ENCODE peak calls at places on chromosome 18, in nine cellular contexts. C, G, V, D, S, J, I, N and W are unnamed samples.

GRCh38 chr18:79510046-79510685 is 114.4 kb downstream of the NFATC1 start:
- DNase-seq in N (no peak), D (no peak), G (no peak), V (no peak), J (peak), C (no peak), S (no peak), I (no peak), W (no peak)

GRCh38 chr18:10953672-10954071 is 195.7 kb downstream of the PIEZO2 start:
- DNase-seq in I (no peak), C (no peak), D (no peak), N (no peak), J (no peak), G (no peak), V (no peak), S (no peak), W (no peak)

GRCh38 chr18:78403371-78403770 is 576.2 kb upstream of the SALL3 start:
- DNase-seq in G (no peak), I (no peak), S (no peak), N (no peak), C (no peak), J (no peak), V (no peak), D (no peak), W (no peak)

GRCh38 chr18:48543228-48543627 is 4.4 kb downstream of the CTIF start:
- DNase-seq in J (no peak), I (no peak), C (no peak), G (no peak), D (peak), N (peak), V (peak), S (peak), W (peak)

GRCh38 chr18:28766027-28766426 is 589.1 kb upstream of the CDH2 start:
- DNase-seq in S (peak), C (peak), G (no peak), V (no peak), J (no peak), D (no peak), N (no peak), I (no peak), W (no peak)

GRCh38 chr18:23277399-23277798 is 142.1 kb downstream of the CABLES1 start:
- DNase-seq in J (no peak), N (no peak), S (no peak), I (no peak), G (no peak), D (no peak), V (no peak), C (no peak), W (no peak)

GRCh38 chr18:56890632-56891031 is 239.5 kb downstream of the WDR7 start:
- DNase-seq in J (no peak), V (no peak), D (no peak), C (peak), S (peak), I (no peak), N (no peak), G (peak), W (no peak)

GRCh38 chr18:75208055-75208835 is 694 bp downstream of the PTGR3 start:
- DNase-seq in N (peak), G (peak), D (peak), S (peak), I (peak), C (peak), J (no peak), V (peak), W (peak)

GRCh38 chr18:72672364-72673151 is 128.4 kb upstream of the CBLN2 start:
- DNase-seq in N (no peak), C (peak), G (peak), V (no peak), I (no peak), S (peak), J (no peak), D (peak), W (no peak)

GRCh38 chr18:1917546-1917945 is 653.8 kb downstream of the METTL4 start:
- DNase-seq in N (no peak), D (no peak), I (no peak), S (no peak), J (no peak), G (no peak), V (no peak), C (no peak), W (no peak)

GRCh38 chr18:26103579-26103978 is 13.2 kb upstream of the SS18 start:
- DNase-seq in I (peak), D (peak), J (no peak), N (peak), G (no peak), C (peak), S (no peak), V (no peak), W (peak)

GRCh38 chr18:35378206-35378795 is 1.2 kb upstream of the ZNF396 start:
- DNase-seq in V (no peak), C (peak), J (no peak), D (no peak), I (no peak), S (peak), G (no peak), N (no peak), W (no peak)

GRCh38 chr18:77100751-77101355 is 31.7 kb downstream of the MBP start:
- DNase-seq in G (no peak), S (peak), N (no peak), C (peak), J (peak), D (peak), I (no peak), V (no peak), W (no peak)

GRCh38 chr18:2919600-2919999 is 72.8 kb downstream of the EMILIN2 start:
- DNase-seq in D (no peak), V (no peak), G (no peak), I (no peak), J (no peak), N (no peak), C (no peak), S (no peak), W (no peak)

GRCh38 chr18:23943104-23943503 is 71.5 kb upstream of the TTC39C start:
- DNase-seq in N (no peak), C (no peak), G (no peak), V (no peak), I (no peak), S (no peak), J (no peak), D (peak), W (peak)

GRCh38 chr18:10736984-10737383 is 211.2 kb downstream of the NAPG start:
- DNase-seq in D (no peak), C (no peak), S (peak), N (no peak), V (no peak), J (no peak), I (no peak), G (no peak), W (no peak)

GRCh38 chr18:36702398-36703010 is 126.3 kb downstream of the TPGS2 start:
- DNase-seq in I (no peak), S (no peak), N (no peak), V (no peak), D (no peak), C (no peak), G (no peak), J (no peak), W (no peak)

GRCh38 chr18:56148373-56148772 is 490.0 kb downstream of the TXNL1 start:
- DNase-seq in S (peak), J (no peak), G (peak), I (no peak), N (no peak), V (no peak), C (peak), D (no peak), W (no peak)

GRCh38 chr18:47150824-47151366 is 595 bp upstream of the HDHD2 start:
- DNase-seq in I (no peak), D (peak), J (peak), S (peak), N (no peak), C (no peak), V (no peak), G (no peak), W (no peak)

GRCh38 chr18:28365406-28365805 is 188.5 kb upstream of the CDH2 start:
- DNase-seq in G (no peak), N (no peak), V (no peak), D (no peak), C (peak), S (no peak), J (no peak), I (no peak), W (no peak)

GRCh38 chr18:24009246-24009645 is 5.3 kb upstream of the TTC39C start:
- DNase-seq in I (no peak), C (no peak), V (no peak), J (no peak), G (no peak), D (no peak), S (no peak), N (no peak), W (no peak)

GRCh38 chr18:55651236-55651635 is 63.2 kb upstream of the TCF4 start:
- DNase-seq in I (no peak), V (no peak), N (no peak), S (no peak), G (no peak), J (no peak), D (no peak), C (peak), W (no peak)

GRCh38 chr18:4016391-4017049 is 438.6 kb downstream of the DLGAP1 start:
- DNase-seq in J (no peak), I (no peak), S (no peak), N (no peak), D (peak), C (peak), G (no peak), V (no peak), W (no peak)

GRCh38 chr18:43648002-43648401 is 370.7 kb upstream of the SYT4 start:
- DNase-seq in C (peak), J (no peak), S (no peak), D (no peak), I (no peak), G (peak), V (no peak), N (no peak), W (no peak)

GRCh38 chr18:7950380-7951143 is 383.4 kb downstream of the PTPRM start:
- DNase-seq in I (no peak), D (peak), C (peak), N (no peak), S (peak), J (no peak), G (peak), V (no peak), W (no peak)

GRCh38 chr18:3367491-3368091 is 82.4 kb upstream of the TGIF1 start:
- DNase-seq in N (no peak), D (no peak), I (no peak), J (no peak), C (peak), S (peak), V (no peak), G (peak), W (no peak)

GRCh38 chr18:74476154-74476553 is 19.0 kb upstream of the DIPK1C start:
- DNase-seq in I (no peak), S (no peak), D (no peak), C (no peak), V (no peak), G (peak), J (no peak), N (no peak), W (no peak)

GRCh38 chr18:50715919-50716318 is 103.9 kb downstream of the MRO start:
- DNase-seq in S (peak), J (no peak), V (no peak), C (peak), N (no peak), G (no peak), D (no peak), I (no peak), W (no peak)

GRCh38 chr18:55280515-55280914 is 307.5 kb downstream of the TCF4 start:
- DNase-seq in I (no peak), S (no peak), G (peak), C (no peak), D (no peak), J (no peak), V (no peak), N (no peak), W (no peak)

GRCh38 chr18:32349728-32350395 is 120.8 kb downstream of the GAREM1 start:
- DNase-seq in D (no peak), G (peak), V (peak), S (peak), J (no peak), I (no peak), N (no peak), C (peak), W (no peak)

GRCh38 chr18:36066001-36066400 is 1.4 kb downstream of the RPRD1A start:
- DNase-seq in I (no peak), S (no peak), D (no peak), G (peak), J (no peak), V (no peak), C (peak), N (no peak), W (no peak)

GRCh38 chr18:58638446-58638845 is 9.6 kb upstream of the ALPK2 start:
- DNase-seq in N (no peak), S (no peak), C (no peak), I (no peak), V (no peak), J (no peak), G (no peak), D (no peak), W (no peak)

GRCh38 chr18:61350578-61350977 is 17.3 kb downstream of the CDH20 start:
- DNase-seq in I (no peak), G (no peak), N (no peak), D (no peak), S (peak), J (no peak), C (peak), V (no peak), W (no peak)